ENCODE peak calls at places on chromosome 19, in nine cellular contexts. One of them, this sample, is unnamed.

GRCh38 chr19:18408053-18408476 is 10.6 kb upstream of the LRRC25 start:
- DNase-seq in endothelial cell of umbilical vein: no peak
- DNase-seq in mammary epithelial cell: no peak
- DNase-seq in neural progenitor cell: peak
- DNase-seq in astrocyte: no peak
- DNase-seq in HCT116: no peak
- DNase-seq in fibroblast of lung: no peak
- DNase-seq in H1: no peak
- DNase-seq in A673: peak
- DNase-seq in this sample: peak

GRCh38 chr19:3898426-3898825 is 17.9 kb downstream of the ATCAY start:
- DNase-seq in astrocyte: no peak
- DNase-seq in H1: no peak
- DNase-seq in neural progenitor cell: no peak
- DNase-seq in mammary epithelial cell: no peak
- DNase-seq in fibroblast of lung: no peak
- DNase-seq in HCT116: no peak
- DNase-seq in endothelial cell of umbilical vein: no peak
- DNase-seq in A673: no peak
- DNase-seq in this sample: no peak

GRCh38 chr19:5128251-5128931 is 159.5 kb downstream of the KDM4B start:
- DNase-seq in H1: no peak
- DNase-seq in A673: peak
- DNase-seq in fibroblast of lung: peak
- DNase-seq in mammary epithelial cell: no peak
- DNase-seq in astrocyte: peak
- DNase-seq in HCT116: no peak
- DNase-seq in neural progenitor cell: peak
- DNase-seq in endothelial cell of umbilical vein: peak
- DNase-seq in this sample: no peak

GRCh38 chr19:8482696-8483095 is 19.7 kb downstream of the PRAM1 start:
- DNase-seq in astrocyte: no peak
- DNase-seq in mammary epithelial cell: no peak
- DNase-seq in H1: no peak
- DNase-seq in endothelial cell of umbilical vein: no peak
- DNase-seq in neural progenitor cell: no peak
- DNase-seq in A673: no peak
- DNase-seq in fibroblast of lung: no peak
- DNase-seq in HCT116: no peak
- DNase-seq in this sample: no peak

GRCh38 chr19:6297202-6297601 is 17.4 kb upstream of the MLLT1 start:
- DNase-seq in mammary epithelial cell: no peak
- DNase-seq in A673: no peak
- DNase-seq in H1: no peak
- DNase-seq in neural progenitor cell: no peak
- DNase-seq in fibroblast of lung: no peak
- DNase-seq in HCT116: no peak
- DNase-seq in astrocyte: no peak
- DNase-seq in endothelial cell of umbilical vein: no peak
- DNase-seq in this sample: no peak

GRCh38 chr19:45591004-45591637 is 6.5 kb upstream of the OPA3 start:
- DNase-seq in A673: peak
- DNase-seq in mammary epithelial cell: peak
- DNase-seq in H1: no peak
- DNase-seq in endothelial cell of umbilical vein: no peak
- DNase-seq in neural progenitor cell: peak
- DNase-seq in astrocyte: no peak
- DNase-seq in HCT116: no peak
- DNase-seq in fibroblast of lung: peak
- DNase-seq in this sample: no peak

GRCh38 chr19:1277061-1277460 is 1.7 kb downstream of the FAM174C start:
- DNase-seq in astrocyte: no peak
- DNase-seq in mammary epithelial cell: no peak
- DNase-seq in HCT116: no peak
- DNase-seq in neural progenitor cell: no peak
- DNase-seq in A673: no peak
- DNase-seq in endothelial cell of umbilical vein: no peak
- DNase-seq in fibroblast of lung: no peak
- DNase-seq in H1: no peak
- DNase-seq in this sample: no peak

GRCh38 chr19:55146078-55146647 is 2.8 kb downstream of the TNNT1 start:
- DNase-seq in fibroblast of lung: no peak
- DNase-seq in mammary epithelial cell: peak
- DNase-seq in HCT116: peak
- DNase-seq in H1: no peak
- DNase-seq in A673: peak
- DNase-seq in astrocyte: no peak
- DNase-seq in endothelial cell of umbilical vein: no peak
- DNase-seq in neural progenitor cell: peak
- DNase-seq in this sample: peak

GRCh38 chr19:35720163-35720524 is 2.3 kb downstream of the KMT2B start:
- DNase-seq in HCT116: no peak
- DNase-seq in neural progenitor cell: no peak
- DNase-seq in mammary epithelial cell: no peak
- DNase-seq in A673: no peak
- DNase-seq in endothelial cell of umbilical vein: no peak
- DNase-seq in astrocyte: no peak
- DNase-seq in H1: no peak
- DNase-seq in fibroblast of lung: no peak
- DNase-seq in this sample: no peak

GRCh38 chr19:27794444-27795042 is 1418.4 kb downstream of the UQCRFS1 start:
- DNase-seq in astrocyte: peak
- DNase-seq in mammary epithelial cell: peak
- DNase-seq in fibroblast of lung: peak
- DNase-seq in neural progenitor cell: peak
- DNase-seq in endothelial cell of umbilical vein: no peak
- DNase-seq in H1: no peak
- DNase-seq in A673: peak
- DNase-seq in HCT116: no peak
- DNase-seq in this sample: peak

GRCh38 chr19:48969276-48970138 is 4.4 kb downstream of the FTL start:
- DNase-seq in HCT116: no peak
- DNase-seq in fibroblast of lung: no peak
- DNase-seq in A673: peak
- DNase-seq in neural progenitor cell: no peak
- DNase-seq in mammary epithelial cell: no peak
- DNase-seq in H1: no peak
- DNase-seq in astrocyte: no peak
- DNase-seq in endothelial cell of umbilical vein: no peak
- DNase-seq in this sample: no peak

GRCh38 chr19:15426485-15427349 is 7.9 kb upstream of the AKAP8L start:
- DNase-seq in A673: peak
- DNase-seq in mammary epithelial cell: no peak
- DNase-seq in H1: no peak
- DNase-seq in HCT116: no peak
- DNase-seq in endothelial cell of umbilical vein: no peak
- DNase-seq in neural progenitor cell: no peak
- DNase-seq in astrocyte: no peak
- DNase-seq in fibroblast of lung: no peak
- DNase-seq in this sample: no peak

GRCh38 chr19:48489608-48490216 is 20.5 kb downstream of the CYTH2 start:
- DNase-seq in HCT116: peak
- DNase-seq in A673: peak
- DNase-seq in mammary epithelial cell: peak
- DNase-seq in H1: peak
- DNase-seq in astrocyte: no peak
- DNase-seq in fibroblast of lung: no peak
- DNase-seq in neural progenitor cell: peak
- DNase-seq in endothelial cell of umbilical vein: peak
- DNase-seq in this sample: peak

GRCh38 chr19:43786665-43787064 is 5.9 kb upstream of the KCNN4 start:
- DNase-seq in H1: no peak
- DNase-seq in fibroblast of lung: no peak
- DNase-seq in A673: no peak
- DNase-seq in neural progenitor cell: no peak
- DNase-seq in HCT116: no peak
- DNase-seq in astrocyte: no peak
- DNase-seq in endothelial cell of umbilical vein: no peak
- DNase-seq in mammary epithelial cell: no peak
- DNase-seq in this sample: no peak

GRCh38 chr19:55493052-55493649 is 4.9 kb downstream of the SSC5D start:
- DNase-seq in H1: no peak
- DNase-seq in neural progenitor cell: no peak
- DNase-seq in endothelial cell of umbilical vein: no peak
- DNase-seq in astrocyte: peak
- DNase-seq in HCT116: no peak
- DNase-seq in A673: no peak
- DNase-seq in mammary epithelial cell: no peak
- DNase-seq in fibroblast of lung: peak
- DNase-seq in this sample: no peak

GRCh38 chr19:49157445-49158224 is at the start of gene TRPM4:
- DNase-seq in astrocyte: peak
- DNase-seq in endothelial cell of umbilical vein: peak
- DNase-seq in HCT116: peak
- DNase-seq in neural progenitor cell: peak
- DNase-seq in fibroblast of lung: peak
- DNase-seq in H1: peak
- DNase-seq in A673: peak
- DNase-seq in mammary epithelial cell: peak
- DNase-seq in this sample: peak

GRCh38 chr19:28394705-28395104 is 818.2 kb downstream of the UQCRFS1 start:
- DNase-seq in astrocyte: no peak
- DNase-seq in endothelial cell of umbilical vein: no peak
- DNase-seq in HCT116: no peak
- DNase-seq in A673: no peak
- DNase-seq in mammary epithelial cell: no peak
- DNase-seq in fibroblast of lung: no peak
- DNase-seq in H1: no peak
- DNase-seq in neural progenitor cell: no peak
- DNase-seq in this sample: no peak

GRCh38 chr19:14361824-14362223 is 19.4 kb upstream of the ADGRE5 start:
- DNase-seq in A673: peak
- DNase-seq in mammary epithelial cell: no peak
- DNase-seq in HCT116: no peak
- DNase-seq in neural progenitor cell: peak
- DNase-seq in H1: peak
- DNase-seq in astrocyte: no peak
- DNase-seq in endothelial cell of umbilical vein: no peak
- DNase-seq in fibroblast of lung: no peak
- DNase-seq in this sample: no peak

GRCh38 chr19:48754950-48755645 is at the start of gene FGF21:
- DNase-seq in H1: no peak
- DNase-seq in HCT116: no peak
- DNase-seq in neural progenitor cell: no peak
- DNase-seq in mammary epithelial cell: no peak
- DNase-seq in astrocyte: no peak
- DNase-seq in fibroblast of lung: no peak
- DNase-seq in A673: no peak
- DNase-seq in endothelial cell of umbilical vein: no peak
- DNase-seq in this sample: no peak

GRCh38 chr19:19655051-19655594 is 8.4 kb downstream of the ATP13A1 start:
- DNase-seq in A673: no peak
- DNase-seq in astrocyte: no peak
- DNase-seq in HCT116: no peak
- DNase-seq in fibroblast of lung: no peak
- DNase-seq in H1: no peak
- DNase-seq in mammary epithelial cell: no peak
- DNase-seq in endothelial cell of umbilical vein: no peak
- DNase-seq in neural progenitor cell: no peak
- DNase-seq in this sample: no peak

GRCh38 chr19:41999071-41999877 is 5.2 kb upstream of the ATP1A3 start:
- DNase-seq in HCT116: no peak
- DNase-seq in endothelial cell of umbilical vein: no peak
- DNase-seq in H1: no peak
- DNase-seq in mammary epithelial cell: no peak
- DNase-seq in neural progenitor cell: peak
- DNase-seq in astrocyte: no peak
- DNase-seq in fibroblast of lung: no peak
- DNase-seq in A673: peak
- DNase-seq in this sample: no peak
- TF ChIP-seq EZH2 in HCT116: no peak
- TF ChIP-seq EZH2 in endothelial cell of umbilical vein: peak
- TF ChIP-seq EZH2 in H1: peak
- TF ChIP-seq EZH2 in mammary epithelial cell: no peak
- TF ChIP-seq EZH2 in neural progenitor cell: peak
- TF ChIP-seq EZH2 in astrocyte: peak
- TF ChIP-seq EZH2 in fibroblast of lung: peak
- TF ChIP-seq EZH2 in A673: no peak
- TF ChIP-seq EZH2 in this sample: no peak

GRCh38 chr19:41928754-41929535 is 696 bp upstream of the ERFL start:
- DNase-seq in astrocyte: no peak
- DNase-seq in H1: no peak
- DNase-seq in A673: no peak
- DNase-seq in endothelial cell of umbilical vein: no peak
- DNase-seq in neural progenitor cell: peak
- DNase-seq in fibroblast of lung: no peak
- DNase-seq in HCT116: no peak
- DNase-seq in mammary epithelial cell: no peak
- DNase-seq in this sample: no peak
- TF ChIP-seq EZH2 in astrocyte: peak
- TF ChIP-seq EZH2 in H1: peak
- TF ChIP-seq EZH2 in A673: no peak
- TF ChIP-seq EZH2 in endothelial cell of umbilical vein: peak
- TF ChIP-seq EZH2 in neural progenitor cell: peak
- TF ChIP-seq EZH2 in fibroblast of lung: peak
- TF ChIP-seq EZH2 in HCT116: no peak
- TF ChIP-seq EZH2 in mammary epithelial cell: peak
- TF ChIP-seq EZH2 in this sample: no peak

GRCh38 chr19:29777916-29778315 is 33.9 kb upstream of the CCNE1 start:
- DNase-seq in astrocyte: no peak
- DNase-seq in mammary epithelial cell: no peak
- DNase-seq in A673: no peak
- DNase-seq in fibroblast of lung: no peak
- DNase-seq in H1: no peak
- DNase-seq in endothelial cell of umbilical vein: no peak
- DNase-seq in HCT116: no peak
- DNase-seq in neural progenitor cell: no peak
- DNase-seq in this sample: no peak
- TF ChIP-seq EZH2 in astrocyte: no peak
- TF ChIP-seq EZH2 in mammary epithelial cell: no peak
- TF ChIP-seq EZH2 in A673: no peak
- TF ChIP-seq EZH2 in fibroblast of lung: no peak
- TF ChIP-seq EZH2 in H1: no peak
- TF ChIP-seq EZH2 in endothelial cell of umbilical vein: no peak
- TF ChIP-seq EZH2 in HCT116: no peak
- TF ChIP-seq EZH2 in neural progenitor cell: no peak
- TF ChIP-seq EZH2 in this sample: no peak

DNA sequence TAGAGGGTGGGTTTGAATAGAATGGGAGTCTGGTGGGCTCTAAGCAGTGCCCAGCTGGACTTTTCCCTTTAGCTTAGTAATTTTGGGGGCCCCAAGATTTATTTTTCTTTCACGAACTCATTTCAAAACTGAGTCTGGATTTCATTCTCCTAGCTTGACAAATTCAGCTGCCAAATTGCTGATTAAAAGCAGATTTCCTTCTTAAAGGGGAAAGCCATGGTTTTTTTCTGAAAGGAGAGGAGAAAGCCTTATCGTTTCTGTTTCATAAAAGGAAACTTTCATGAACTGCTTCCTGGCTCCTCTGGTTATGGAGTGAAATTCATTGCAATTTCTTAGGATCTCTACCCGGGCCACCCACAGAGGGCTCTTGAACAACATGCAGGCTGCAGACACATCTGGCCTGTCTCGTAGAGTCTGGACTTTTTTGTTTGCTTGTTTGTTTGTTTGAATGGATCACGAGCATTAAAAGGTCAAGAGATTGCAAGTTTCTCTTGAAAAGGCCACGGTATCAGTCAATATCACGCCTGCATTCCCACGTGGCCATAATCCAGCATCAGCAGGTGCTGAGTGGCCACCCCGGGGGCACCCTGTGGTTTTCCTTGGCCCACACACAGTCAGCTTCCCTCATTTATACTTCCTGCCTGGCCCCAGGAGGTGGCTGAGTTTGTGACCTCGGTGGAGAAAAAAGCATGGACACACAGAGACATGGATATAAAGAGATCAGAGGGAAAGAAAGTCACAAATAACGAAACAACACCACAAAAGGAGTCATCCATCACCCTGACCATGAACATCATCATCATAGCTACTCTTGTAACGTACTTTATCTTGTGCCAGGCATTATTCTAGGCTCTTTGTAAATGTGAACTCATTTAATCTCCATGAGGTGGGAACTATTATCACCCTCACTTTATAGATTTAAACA is 10.5 kb upstream of the KLK4 start:
- DNase-seq in A673: peak
- DNase-seq in neural progenitor cell: peak
- DNase-seq in endothelial cell of umbilical vein: no peak
- DNase-seq in mammary epithelial cell: no peak
- DNase-seq in astrocyte: no peak
- DNase-seq in H1: no peak
- DNase-seq in fibroblast of lung: no peak
- DNase-seq in HCT116: no peak
- DNase-seq in this sample: peak
- TF ChIP-seq EZH2 in A673: no peak
- TF ChIP-seq EZH2 in neural progenitor cell: no peak
- TF ChIP-seq EZH2 in endothelial cell of umbilical vein: no peak
- TF ChIP-seq EZH2 in mammary epithelial cell: no peak
- TF ChIP-seq EZH2 in astrocyte: no peak
- TF ChIP-seq EZH2 in H1: no peak
- TF ChIP-seq EZH2 in fibroblast of lung: no peak
- TF ChIP-seq EZH2 in HCT116: no peak
- TF ChIP-seq EZH2 in this sample: no peak

This sample was measured in PC-3.